ENCODE peak calls at places on chromosomes 3 and 15, in six cellular contexts. One of them, this sample, is unnamed.
A peak's percentile ranks its signal among the peaks of the same experiment; 100 is the strongest.

GRCh38 chr3:71492566-71492965 is 91.0 kb downstream of the FOXP1 start:
- DNase-seq in astrocyte: no peak
- DNase-seq in mammary epithelial cell: no peak
- DNase-seq in endothelial cell of umbilical vein: no peak
- DNase-seq in lower lobe of right lung: no peak
- DNase-seq in pancreas: no peak
- DNase-seq in this sample: no peak

GRCh38 chr3:155739154-155739553 is 5.7 kb downstream of the PLCH1 start:
- DNase-seq in astrocyte: no peak
- DNase-seq in mammary epithelial cell: no peak
- DNase-seq in endothelial cell of umbilical vein: no peak
- DNase-seq in lower lobe of right lung: no peak
- DNase-seq in pancreas: no peak
- DNase-seq in this sample: no peak

GRCh38 chr3:51709675-51710074 is 2.8 kb downstream of the GRM2 start:
- DNase-seq in astrocyte: no peak
- DNase-seq in mammary epithelial cell: no peak
- DNase-seq in endothelial cell of umbilical vein: no peak
- DNase-seq in lower lobe of right lung: no peak
- DNase-seq in pancreas: no peak
- DNase-seq in this sample: no peak

GRCh38 chr15:92906563-92907081 is 6.5 kb downstream of the CHD2 start:
- DNase-seq in astrocyte: peak; percentile 67
- DNase-seq in mammary epithelial cell: peak; percentile 97
- DNase-seq in endothelial cell of umbilical vein: peak; percentile 77
- DNase-seq in lower lobe of right lung: no peak
- DNase-seq in pancreas: no peak
- DNase-seq in this sample: peak; percentile 45

GRCh38 chr3:111729087-111729846 is 129.8 kb upstream of the PHLDB2 start:
- DNase-seq in astrocyte: peak; percentile 93
- DNase-seq in mammary epithelial cell: peak; percentile 77
- DNase-seq in endothelial cell of umbilical vein: peak; percentile 56
- DNase-seq in lower lobe of right lung: no peak
- DNase-seq in pancreas: no peak
- DNase-seq in this sample: peak; percentile 94

GRCh38 chr3:141851411-141851810 is 25.0 kb upstream of the ATP1B3 start:
- DNase-seq in astrocyte: no peak
- DNase-seq in mammary epithelial cell: no peak
- DNase-seq in endothelial cell of umbilical vein: peak; percentile 87
- DNase-seq in lower lobe of right lung: no peak
- DNase-seq in pancreas: no peak
- DNase-seq in this sample: no peak

GRCh38 chr3:2727566-2728318 is 382.4 kb downstream of the IL5RA start:
- DNase-seq in astrocyte: no peak
- DNase-seq in mammary epithelial cell: no peak
- DNase-seq in endothelial cell of umbilical vein: no peak
- DNase-seq in lower lobe of right lung: no peak
- DNase-seq in pancreas: no peak
- DNase-seq in this sample: no peak

GRCh38 chr3:102233881-102234280 is 200.9 kb upstream of the ZPLD1 start:
- DNase-seq in astrocyte: no peak
- DNase-seq in mammary epithelial cell: no peak
- DNase-seq in endothelial cell of umbilical vein: no peak
- DNase-seq in lower lobe of right lung: no peak
- DNase-seq in pancreas: no peak
- DNase-seq in this sample: no peak

GRCh38 chr3:73734376-73734775 is 109.6 kb upstream of the PDZRN3 start:
- DNase-seq in astrocyte: peak; percentile 9
- DNase-seq in mammary epithelial cell: no peak
- DNase-seq in endothelial cell of umbilical vein: no peak
- DNase-seq in lower lobe of right lung: no peak
- DNase-seq in pancreas: no peak
- DNase-seq in this sample: no peak

GRCh38 chr3:109952924-109953323 is 615.6 kb upstream of the DPPA4 start:
- DNase-seq in astrocyte: no peak
- DNase-seq in mammary epithelial cell: no peak
- DNase-seq in endothelial cell of umbilical vein: no peak
- DNase-seq in lower lobe of right lung: no peak
- DNase-seq in pancreas: no peak
- DNase-seq in this sample: peak; percentile 9

GRCh38 chr3:27712136-27713065 is 9.7 kb downstream of the EOMES start:
- DNase-seq in astrocyte: peak; percentile 50
- DNase-seq in mammary epithelial cell: peak; percentile 60
- DNase-seq in endothelial cell of umbilical vein: peak; percentile 79
- DNase-seq in lower lobe of right lung: peak; percentile 78
- DNase-seq in pancreas: peak; percentile 87
- DNase-seq in this sample: peak; percentile 78

GRCh38 chr15:35321926-35322325 is 224.0 kb downstream of the DPH6 start:
- DNase-seq in astrocyte: no peak
- DNase-seq in mammary epithelial cell: no peak
- DNase-seq in endothelial cell of umbilical vein: no peak
- DNase-seq in lower lobe of right lung: no peak
- DNase-seq in pancreas: no peak
- DNase-seq in this sample: no peak

GRCh38 chr3:13550791-13551360 is 2.0 kb downstream of the FBLN2 start:
- DNase-seq in astrocyte: no peak
- DNase-seq in mammary epithelial cell: no peak
- DNase-seq in endothelial cell of umbilical vein: peak; percentile 70
- DNase-seq in lower lobe of right lung: no peak
- DNase-seq in pancreas: no peak
- DNase-seq in this sample: no peak

GRCh38 chr3:39809181-39809994 is at the start of gene MYRIP:
- DNase-seq in astrocyte: no peak
- DNase-seq in mammary epithelial cell: no peak
- DNase-seq in endothelial cell of umbilical vein: peak; percentile 81
- DNase-seq in lower lobe of right lung: peak; percentile 85
- DNase-seq in pancreas: peak; percentile 95
- DNase-seq in this sample: no peak

GRCh38 chr3:121819236-121819635 is 15.6 kb downstream of the IQCB1 start:
- DNase-seq in astrocyte: no peak
- DNase-seq in mammary epithelial cell: no peak
- DNase-seq in endothelial cell of umbilical vein: no peak
- DNase-seq in lower lobe of right lung: no peak
- DNase-seq in pancreas: no peak
- DNase-seq in this sample: no peak

GRCh38 chr3:105944721-105945120 is 75.9 kb upstream of the CBLB start:
- DNase-seq in astrocyte: peak; percentile 85
- DNase-seq in mammary epithelial cell: peak; percentile 94
- DNase-seq in endothelial cell of umbilical vein: no peak
- DNase-seq in lower lobe of right lung: no peak
- DNase-seq in pancreas: no peak
- DNase-seq in this sample: peak; percentile 84

GRCh38 chr3:117726776-117727175 is 1017.2 kb downstream of the TUSC7 start:
- DNase-seq in astrocyte: no peak
- DNase-seq in mammary epithelial cell: no peak
- DNase-seq in endothelial cell of umbilical vein: no peak
- DNase-seq in lower lobe of right lung: no peak
- DNase-seq in pancreas: no peak
- DNase-seq in this sample: no peak

GRCh38 chr15:56076651-56077050 is 83.2 kb upstream of the NEDD4 start:
- DNase-seq in astrocyte: no peak
- DNase-seq in mammary epithelial cell: no peak
- DNase-seq in endothelial cell of umbilical vein: no peak
- DNase-seq in lower lobe of right lung: no peak
- DNase-seq in pancreas: no peak
- DNase-seq in this sample: no peak

GRCh38 chr3:107894998-107895397 is 195.8 kb downstream of the CD47 start:
- DNase-seq in astrocyte: no peak
- DNase-seq in mammary epithelial cell: no peak
- DNase-seq in endothelial cell of umbilical vein: no peak
- DNase-seq in lower lobe of right lung: no peak
- DNase-seq in pancreas: no peak
- DNase-seq in this sample: peak; percentile 29

GRCh38 chr3:100913870-100914654 is 79.2 kb downstream of the ABI3BP start:
- DNase-seq in astrocyte: peak; percentile 64
- DNase-seq in mammary epithelial cell: no peak
- DNase-seq in endothelial cell of umbilical vein: peak; percentile 88
- DNase-seq in lower lobe of right lung: no peak
- DNase-seq in pancreas: no peak
- DNase-seq in this sample: peak; percentile 81

GRCh38 chr3:133162906-133163305 is 124.7 kb downstream of the TMEM108 start:
- DNase-seq in astrocyte: no peak
- DNase-seq in mammary epithelial cell: no peak
- DNase-seq in endothelial cell of umbilical vein: no peak
- DNase-seq in lower lobe of right lung: no peak
- DNase-seq in pancreas: no peak
- DNase-seq in this sample: no peak

GRCh38 chr3:156449712-156450574 is 105.0 kb downstream of the SSR3 start:
- DNase-seq in astrocyte: peak; percentile 17
- DNase-seq in mammary epithelial cell: peak; percentile 28
- DNase-seq in endothelial cell of umbilical vein: peak; percentile 67
- DNase-seq in lower lobe of right lung: no peak
- DNase-seq in pancreas: no peak
- DNase-seq in this sample: peak; percentile 20

GRCh38 chr15:96360581-96361308 is 30.2 kb downstream of the NR2F2 start:
- DNase-seq in astrocyte: no peak
- DNase-seq in mammary epithelial cell: no peak
- DNase-seq in endothelial cell of umbilical vein: peak; percentile 8
- DNase-seq in lower lobe of right lung: no peak
- DNase-seq in pancreas: no peak
- DNase-seq in this sample: no peak

GRCh38 chr15:85523530-85523929 is 143.1 kb downstream of the AKAP13 start:
- DNase-seq in astrocyte: no peak
- DNase-seq in mammary epithelial cell: no peak
- DNase-seq in endothelial cell of umbilical vein: no peak
- DNase-seq in lower lobe of right lung: no peak
- DNase-seq in pancreas: no peak
- DNase-seq in this sample: no peak

GRCh38 chr15:85531083-85531482 is 150.7 kb downstream of the AKAP13 start:
- DNase-seq in astrocyte: no peak
- DNase-seq in mammary epithelial cell: no peak
- DNase-seq in endothelial cell of umbilical vein: no peak
- DNase-seq in lower lobe of right lung: no peak
- DNase-seq in pancreas: no peak
- DNase-seq in this sample: no peak

GRCh38 chr15:85525755-85526154 is 145.4 kb downstream of the AKAP13 start:
- DNase-seq in astrocyte: no peak
- DNase-seq in mammary epithelial cell: no peak
- DNase-seq in endothelial cell of umbilical vein: no peak
- DNase-seq in lower lobe of right lung: no peak
- DNase-seq in pancreas: no peak
- DNase-seq in this sample: no peak

GRCh38 chr15:85530079-85530478 is 149.7 kb downstream of the AKAP13 start:
- DNase-seq in astrocyte: no peak
- DNase-seq in mammary epithelial cell: no peak
- DNase-seq in endothelial cell of umbilical vein: no peak
- DNase-seq in lower lobe of right lung: no peak
- DNase-seq in pancreas: no peak
- DNase-seq in this sample: no peak

GRCh38 chr15:85527907-85528306 is 147.5 kb downstream of the AKAP13 start:
- DNase-seq in astrocyte: peak; percentile 80
- DNase-seq in mammary epithelial cell: peak; percentile 76
- DNase-seq in endothelial cell of umbilical vein: peak; percentile 86
- DNase-seq in lower lobe of right lung: no peak
- DNase-seq in pancreas: no peak
- DNase-seq in this sample: peak; percentile 82
- TF ChIP-seq CTCF in astrocyte: no peak
- TF ChIP-seq CTCF in mammary epithelial cell: no peak
- TF ChIP-seq CTCF in endothelial cell of umbilical vein: no peak
- TF ChIP-seq CTCF in lower lobe of right lung: no peak
- TF ChIP-seq CTCF in pancreas: no peak
- TF ChIP-seq CTCF in this sample: no peak

DNA sequence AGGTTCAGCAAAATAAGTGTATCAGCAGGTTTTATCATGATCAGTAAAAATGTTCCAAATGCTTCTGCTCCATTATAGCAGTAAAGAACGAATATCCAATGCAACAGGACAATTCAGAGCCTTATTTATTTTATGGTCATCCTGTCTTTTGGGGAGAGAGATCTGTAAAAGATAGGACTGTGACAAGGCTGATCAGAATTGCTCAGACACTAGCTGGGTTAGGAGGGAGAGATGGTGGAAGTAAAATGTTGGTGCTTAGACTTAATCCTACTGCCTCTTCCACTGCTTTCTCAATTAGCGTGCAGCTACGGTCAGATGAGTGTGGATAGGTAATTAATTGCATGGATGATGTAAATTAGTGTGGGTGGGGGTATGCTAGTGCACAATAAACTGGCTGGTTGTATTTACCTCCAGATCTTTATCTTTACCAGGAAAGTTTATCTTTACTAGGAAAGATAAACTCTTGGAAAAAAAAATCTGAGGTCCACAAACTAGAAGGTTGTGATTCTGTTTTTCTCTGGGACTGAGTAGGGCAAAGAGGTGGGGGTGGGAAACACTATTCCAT is 2.2 kb downstream of the EID1 start:
- DNase-seq in astrocyte: no peak
- DNase-seq in mammary epithelial cell: no peak
- DNase-seq in endothelial cell of umbilical vein: no peak
- DNase-seq in lower lobe of right lung: no peak
- DNase-seq in pancreas: no peak
- DNase-seq in this sample: no peak
- H3K4me3 ChIP-seq in astrocyte: peak overlapping the region; percentile 85
- H3K4me3 ChIP-seq in mammary epithelial cell: no peak overlapping the region
- H3K4me3 ChIP-seq in endothelial cell of umbilical vein: no peak overlapping the region
- H3K4me3 ChIP-seq in lower lobe of right lung: no peak overlapping the region
- H3K4me3 ChIP-seq in pancreas: no peak overlapping the region
- H3K4me3 ChIP-seq in this sample: no peak overlapping the region

DNA sequence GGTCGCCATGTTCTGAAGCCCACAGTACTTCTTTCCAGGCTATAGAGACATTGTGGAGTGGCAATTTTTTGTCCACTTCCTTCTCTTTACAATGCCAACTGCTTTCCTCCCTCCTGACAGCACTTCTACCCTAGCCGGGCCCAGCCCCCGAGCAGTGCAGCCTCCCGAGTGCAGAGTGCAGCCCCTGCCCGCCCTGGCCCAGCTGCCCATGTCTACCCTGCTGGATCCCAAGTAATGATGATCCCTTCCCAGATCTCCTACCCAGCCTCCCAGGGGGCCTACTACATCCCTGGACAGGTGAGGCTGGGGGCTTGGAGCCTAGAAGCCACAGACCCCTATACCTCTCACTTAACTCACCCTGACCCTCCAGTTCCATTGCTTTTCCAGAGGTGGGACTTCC is 2.8 kb downstream of the EIF4G1 start:
- DNase-seq in astrocyte: no peak
- DNase-seq in mammary epithelial cell: no peak
- DNase-seq in endothelial cell of umbilical vein: no peak
- DNase-seq in lower lobe of right lung: no peak
- DNase-seq in pancreas: no peak
- DNase-seq in this sample: no peak
- H3K27ac ChIP-seq in astrocyte: no peak overlapping the region
- H3K27ac ChIP-seq in mammary epithelial cell: no peak overlapping the region
- H3K27ac ChIP-seq in endothelial cell of umbilical vein: no peak overlapping the region
- H3K27ac ChIP-seq in lower lobe of right lung: no peak overlapping the region
- H3K27ac ChIP-seq in pancreas: peak overlapping the region; percentile 11
- H3K27ac ChIP-seq in this sample: no peak overlapping the region

DNA sequence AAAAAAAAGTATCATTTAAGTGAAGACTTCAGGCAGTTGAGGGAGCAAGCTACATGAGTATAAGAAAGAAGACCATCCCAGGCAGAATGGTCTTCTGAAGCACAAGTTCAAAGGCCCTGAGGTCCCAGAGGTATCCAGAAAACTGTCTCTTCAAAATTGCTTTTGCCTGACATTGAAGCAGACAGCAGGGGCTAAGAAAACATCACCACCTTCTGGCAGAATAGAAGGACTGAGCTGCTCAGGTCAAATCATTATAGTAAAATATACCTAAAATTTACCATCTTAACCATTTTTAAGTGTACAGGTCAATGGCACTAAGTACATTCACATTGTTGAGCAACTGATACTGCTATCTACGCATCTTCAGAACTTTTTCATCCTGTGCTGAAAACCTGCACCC is 16.4 kb downstream of the GPR160 start:
- DNase-seq in astrocyte: no peak
- DNase-seq in mammary epithelial cell: no peak
- DNase-seq in endothelial cell of umbilical vein: peak; percentile 25
- DNase-seq in lower lobe of right lung: no peak
- DNase-seq in pancreas: no peak
- DNase-seq in this sample: no peak
- TF ChIP-seq CTCF in astrocyte: no peak
- TF ChIP-seq CTCF in mammary epithelial cell: peak; percentile 38
- TF ChIP-seq CTCF in endothelial cell of umbilical vein: peak; percentile 14
- TF ChIP-seq CTCF in lower lobe of right lung: peak; percentile 16
- TF ChIP-seq CTCF in pancreas: no peak
- TF ChIP-seq CTCF in this sample: peak; percentile 44

This sample was measured in brain microvascular endothelial cell.